ENCODE peak calls at places on chromosomes 13 and 19, in five cellular contexts. N is activated CD4-positive, CD25-positive, alpha-beta regulatory T cell; U is cardiac muscle cell; J is stimulated activated naive B cell treated with anti-CD40 and anti-IgM and Interleukin-4, amounts not matched to agents 10 μg/mL and 1 μg/mL and 100 μg/mL, for 72 hours; S is nephron progenitor cell. H is an unnamed sample.

GRCh38 chr19:13234518-13234917 is 84.3 kb downstream of the IER2 start:
- DNase-seq in S (peak), N (peak), J (peak), U (peak), H (peak)

GRCh38 chr19:51020988-51021651 is 1.6 kb upstream of the KLK10 start:
- DNase-seq in S (no peak), N (no peak), J (no peak), U (peak), H (no peak)

GRCh38 chr13:112066624-112067004 is 335 bp upstream of the SOX1 start:
- DNase-seq in S (peak), J (no peak), U (peak), N (no peak), H (no peak)

GRCh38 chr13:59747529-59747928 is 416.2 kb downstream of the DIAPH3 start:
- DNase-seq in N (no peak), J (no peak), U (no peak), S (no peak), H (no peak)

GRCh38 chr19:5914946-5915781 is 1.1 kb downstream of the CAPS start:
- DNase-seq in N (no peak), J (no peak), U (no peak), S (no peak), H (no peak)

GRCh38 chr19:3056454-3057016 is 5.8 kb downstream of the TLE5 start:
- DNase-seq in U (no peak), N (no peak), J (no peak), S (no peak), H (no peak)

GRCh38 chr19:14347999-14348889 is 33.0 kb upstream of the ADGRE5 start:
- DNase-seq in S (peak), J (peak), U (peak), N (peak), H (peak)

GRCh38 chr19:4130635-4131438 is 6.9 kb upstream of the MAP2K2 start:
- DNase-seq in U (peak), J (no peak), N (no peak), S (no peak), H (no peak)

GRCh38 chr13:76635232-76636021 is 250.8 kb downstream of the KCTD12 start:
- DNase-seq in N (no peak), S (no peak), J (no peak), U (no peak), H (no peak)

GRCh38 chr13:112951674-112952371 is 17.2 kb upstream of the MCF2L start:
- DNase-seq in U (no peak), N (no peak), S (no peak), J (no peak), H (no peak)

GRCh38 chr13:98796798-98797197 is 44.3 kb upstream of the SLC15A1 start:
- DNase-seq in J (no peak), N (no peak), U (no peak), S (no peak), H (no peak)

GRCh38 chr19:33221641-33222040 is 4.0 kb downstream of the SLC7A10 start:
- DNase-seq in J (no peak), U (peak), S (no peak), N (no peak), H (no peak)

H was measured in activated T-helper 1 cell treated with anti-CD3 and anti-CD28 coated beads, Interleukin-2, amount 50 U/mL, for 16 hours.